ENCODE peak calls at places on chromosome 6, in eight cellular contexts. One of them, this sample, is unnamed.

GRCh38 chr6:92979281-92979680 is 440.1 kb downstream of the EPHA7 start:
- DNase-seq in mesothelial cell of epicardium: no peak
- DNase-seq in tibial nerve: no peak
- DNase-seq in psoas muscle: no peak
- DNase-seq in HFFc6: no peak
- DNase-seq in CD4-positive, alpha-beta T cell: no peak
- DNase-seq in hepatocyte: peak
- DNase-seq in chondrocyte: no peak
- DNase-seq in this sample: no peak

GRCh38 chr6:36639171-36639808 is 39.2 kb upstream of the CDKN1A start:
- DNase-seq in mesothelial cell of epicardium: no peak
- DNase-seq in tibial nerve: no peak
- DNase-seq in psoas muscle: no peak
- DNase-seq in HFFc6: no peak
- DNase-seq in CD4-positive, alpha-beta T cell: no peak
- DNase-seq in hepatocyte: no peak
- DNase-seq in chondrocyte: peak
- DNase-seq in this sample: no peak

GRCh38 chr6:7621761-7622160 is 31.8 kb downstream of the SNRNP48 start:
- DNase-seq in mesothelial cell of epicardium: no peak
- DNase-seq in tibial nerve: no peak
- DNase-seq in psoas muscle: no peak
- DNase-seq in HFFc6: peak
- DNase-seq in CD4-positive, alpha-beta T cell: no peak
- DNase-seq in hepatocyte: no peak
- DNase-seq in chondrocyte: no peak
- DNase-seq in this sample: peak

GRCh38 chr6:62974452-62974851 is 236.8 kb upstream of the FKBP1C start:
- DNase-seq in mesothelial cell of epicardium: no peak
- DNase-seq in tibial nerve: no peak
- DNase-seq in psoas muscle: no peak
- DNase-seq in HFFc6: no peak
- DNase-seq in CD4-positive, alpha-beta T cell: no peak
- DNase-seq in hepatocyte: no peak
- DNase-seq in chondrocyte: no peak
- DNase-seq in this sample: no peak

GRCh38 chr6:34295721-34296120 is 46.9 kb upstream of the SMIM29 start:
- DNase-seq in mesothelial cell of epicardium: no peak
- DNase-seq in tibial nerve: no peak
- DNase-seq in psoas muscle: no peak
- DNase-seq in HFFc6: no peak
- DNase-seq in CD4-positive, alpha-beta T cell: no peak
- DNase-seq in hepatocyte: no peak
- DNase-seq in chondrocyte: no peak
- DNase-seq in this sample: no peak

GRCh38 chr6:96775727-96776400 is 61.4 kb downstream of the GPR63 start:
- DNase-seq in mesothelial cell of epicardium: no peak
- DNase-seq in tibial nerve: no peak
- DNase-seq in psoas muscle: no peak
- DNase-seq in HFFc6: no peak
- DNase-seq in CD4-positive, alpha-beta T cell: no peak
- DNase-seq in hepatocyte: no peak
- DNase-seq in chondrocyte: no peak
- DNase-seq in this sample: no peak

GRCh38 chr6:169689247-169689646 is 12.6 kb downstream of the WDR27 start:
- DNase-seq in mesothelial cell of epicardium: no peak
- DNase-seq in tibial nerve: no peak
- DNase-seq in psoas muscle: no peak
- DNase-seq in HFFc6: peak
- DNase-seq in CD4-positive, alpha-beta T cell: no peak
- DNase-seq in hepatocyte: no peak
- DNase-seq in chondrocyte: no peak
- DNase-seq in this sample: no peak

GRCh38 chr6:156260792-156261191 is 516.4 kb upstream of the ARID1B start:
- DNase-seq in mesothelial cell of epicardium: no peak
- DNase-seq in tibial nerve: no peak
- DNase-seq in psoas muscle: no peak
- DNase-seq in HFFc6: no peak
- DNase-seq in CD4-positive, alpha-beta T cell: no peak
- DNase-seq in hepatocyte: no peak
- DNase-seq in chondrocyte: no peak
- DNase-seq in this sample: no peak

GRCh38 chr6:154169193-154169847 is 130.3 kb downstream of the OPRM1 start:
- DNase-seq in mesothelial cell of epicardium: no peak
- DNase-seq in tibial nerve: no peak
- DNase-seq in psoas muscle: no peak
- DNase-seq in HFFc6: no peak
- DNase-seq in CD4-positive, alpha-beta T cell: no peak
- DNase-seq in hepatocyte: no peak
- DNase-seq in chondrocyte: no peak
- DNase-seq in this sample: no peak

GRCh38 chr6:131093334-131093733 is 30.3 kb upstream of the EPB41L2 start:
- DNase-seq in mesothelial cell of epicardium: no peak
- DNase-seq in tibial nerve: no peak
- DNase-seq in psoas muscle: no peak
- DNase-seq in HFFc6: no peak
- DNase-seq in CD4-positive, alpha-beta T cell: no peak
- DNase-seq in hepatocyte: no peak
- DNase-seq in chondrocyte: no peak
- DNase-seq in this sample: no peak

GRCh38 chr6:166728884-166729530 is 102.0 kb upstream of the RPS6KA2 start:
- DNase-seq in mesothelial cell of epicardium: no peak
- DNase-seq in tibial nerve: no peak
- DNase-seq in psoas muscle: no peak
- DNase-seq in HFFc6: no peak
- DNase-seq in CD4-positive, alpha-beta T cell: no peak
- DNase-seq in hepatocyte: no peak
- DNase-seq in chondrocyte: no peak
- DNase-seq in this sample: no peak

GRCh38 chr6:130827247-130828149 is at the start of gene SMLR1:
- DNase-seq in mesothelial cell of epicardium: no peak
- DNase-seq in tibial nerve: no peak
- DNase-seq in psoas muscle: no peak
- DNase-seq in HFFc6: no peak
- DNase-seq in CD4-positive, alpha-beta T cell: no peak
- DNase-seq in hepatocyte: peak
- DNase-seq in chondrocyte: no peak
- DNase-seq in this sample: no peak

GRCh38 chr6:75266716-75267291 is 17.8 kb downstream of the TMEM30A start:
- DNase-seq in mesothelial cell of epicardium: no peak
- DNase-seq in tibial nerve: no peak
- DNase-seq in psoas muscle: no peak
- DNase-seq in HFFc6: peak
- DNase-seq in CD4-positive, alpha-beta T cell: no peak
- DNase-seq in hepatocyte: peak
- DNase-seq in chondrocyte: no peak
- DNase-seq in this sample: no peak

GRCh38 chr6:25959890-25960531 is 2.6 kb upstream of the TRIM38 start:
- DNase-seq in mesothelial cell of epicardium: no peak
- DNase-seq in tibial nerve: no peak
- DNase-seq in psoas muscle: no peak
- DNase-seq in HFFc6: peak
- DNase-seq in CD4-positive, alpha-beta T cell: no peak
- DNase-seq in hepatocyte: no peak
- DNase-seq in chondrocyte: no peak
- DNase-seq in this sample: no peak

GRCh38 chr6:154613137-154613676 is 102.7 kb upstream of the CNKSR3 start:
- DNase-seq in mesothelial cell of epicardium: no peak
- DNase-seq in tibial nerve: no peak
- DNase-seq in psoas muscle: no peak
- DNase-seq in HFFc6: peak
- DNase-seq in CD4-positive, alpha-beta T cell: no peak
- DNase-seq in hepatocyte: peak
- DNase-seq in chondrocyte: no peak
- DNase-seq in this sample: no peak

GRCh38 chr6:4848382-4849068 is 72.3 kb downstream of the CDYL start:
- DNase-seq in mesothelial cell of epicardium: no peak
- DNase-seq in tibial nerve: no peak
- DNase-seq in psoas muscle: no peak
- DNase-seq in HFFc6: no peak
- DNase-seq in CD4-positive, alpha-beta T cell: no peak
- DNase-seq in hepatocyte: peak
- DNase-seq in chondrocyte: no peak
- DNase-seq in this sample: no peak

GRCh38 chr6:139114741-139115140 is 20.1 kb upstream of the HECA start:
- DNase-seq in mesothelial cell of epicardium: no peak
- DNase-seq in tibial nerve: no peak
- DNase-seq in psoas muscle: no peak
- DNase-seq in HFFc6: no peak
- DNase-seq in CD4-positive, alpha-beta T cell: no peak
- DNase-seq in hepatocyte: no peak
- DNase-seq in chondrocyte: no peak
- DNase-seq in this sample: no peak

GRCh38 chr6:72657798-72658197 is 35.9 kb downstream of the KCNQ5 start:
- DNase-seq in mesothelial cell of epicardium: no peak
- DNase-seq in tibial nerve: no peak
- DNase-seq in psoas muscle: no peak
- DNase-seq in HFFc6: no peak
- DNase-seq in CD4-positive, alpha-beta T cell: no peak
- DNase-seq in hepatocyte: no peak
- DNase-seq in chondrocyte: no peak
- DNase-seq in this sample: no peak

GRCh38 chr6:10033223-10033829 is 381.5 kb downstream of the TFAP2A start:
- DNase-seq in mesothelial cell of epicardium: no peak
- DNase-seq in tibial nerve: no peak
- DNase-seq in psoas muscle: no peak
- DNase-seq in HFFc6: no peak
- DNase-seq in CD4-positive, alpha-beta T cell: no peak
- DNase-seq in hepatocyte: peak
- DNase-seq in chondrocyte: no peak
- DNase-seq in this sample: no peak

GRCh38 chr6:10028202-10028601 is 386.7 kb downstream of the TFAP2A start:
- DNase-seq in mesothelial cell of epicardium: no peak
- DNase-seq in tibial nerve: no peak
- DNase-seq in psoas muscle: no peak
- DNase-seq in HFFc6: no peak
- DNase-seq in CD4-positive, alpha-beta T cell: no peak
- DNase-seq in hepatocyte: no peak
- DNase-seq in chondrocyte: no peak
- DNase-seq in this sample: no peak

DNA sequence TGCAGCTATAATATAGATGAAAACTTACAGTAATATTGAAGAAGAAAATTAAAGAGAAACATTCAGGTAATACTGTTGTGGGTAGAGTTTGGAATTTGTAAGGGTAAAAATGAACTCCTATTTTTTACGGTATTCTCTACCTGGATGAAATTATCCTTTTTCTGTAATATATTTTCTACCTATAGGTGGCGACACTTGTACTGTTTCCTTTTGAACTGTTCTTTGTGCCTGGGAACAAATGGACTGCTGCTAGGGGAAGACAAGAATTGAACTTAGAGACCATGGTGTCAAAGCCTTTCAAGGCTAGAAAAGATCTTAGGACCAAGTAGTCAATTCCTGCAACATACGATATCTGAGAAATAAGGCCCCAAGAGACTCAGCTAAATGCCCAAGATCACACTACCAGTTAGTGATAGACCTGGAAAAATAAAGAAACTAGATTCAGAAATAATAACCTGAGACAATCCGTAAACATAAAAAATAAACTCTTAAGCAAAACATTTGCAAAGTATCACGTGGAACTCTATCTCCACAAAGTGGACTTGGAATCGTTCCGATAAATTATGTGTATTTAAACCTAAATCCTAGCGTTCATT is 383.8 kb downstream of the TFAP2A start:
- DNase-seq in mesothelial cell of epicardium: no peak
- DNase-seq in tibial nerve: no peak
- DNase-seq in psoas muscle: no peak
- DNase-seq in HFFc6: peak
- DNase-seq in CD4-positive, alpha-beta T cell: no peak
- DNase-seq in hepatocyte: peak
- DNase-seq in chondrocyte: no peak
- DNase-seq in this sample: no peak
- TF ChIP-seq CTCF in mesothelial cell of epicardium: peak
- TF ChIP-seq CTCF in tibial nerve: peak
- TF ChIP-seq CTCF in psoas muscle: peak
- TF ChIP-seq CTCF in HFFc6: peak
- TF ChIP-seq CTCF in CD4-positive, alpha-beta T cell: peak
- TF ChIP-seq CTCF in hepatocyte: peak
- TF ChIP-seq CTCF in chondrocyte: peak
- TF ChIP-seq CTCF in this sample: peak

GRCh38 chr6:46677314-46677654 is 10.4 kb upstream of the TDRD6 start:
- DNase-seq in mesothelial cell of epicardium: no peak
- DNase-seq in tibial nerve: no peak
- DNase-seq in psoas muscle: no peak
- DNase-seq in HFFc6: no peak
- DNase-seq in CD4-positive, alpha-beta T cell: no peak
- DNase-seq in hepatocyte: peak
- DNase-seq in chondrocyte: no peak
- DNase-seq in this sample: no peak
- TF ChIP-seq CTCF in mesothelial cell of epicardium: no peak
- TF ChIP-seq CTCF in tibial nerve: no peak
- TF ChIP-seq CTCF in psoas muscle: no peak
- TF ChIP-seq CTCF in HFFc6: no peak
- TF ChIP-seq CTCF in CD4-positive, alpha-beta T cell: no peak
- TF ChIP-seq CTCF in hepatocyte: peak
- TF ChIP-seq CTCF in chondrocyte: peak
- TF ChIP-seq CTCF in this sample: peak

DNA sequence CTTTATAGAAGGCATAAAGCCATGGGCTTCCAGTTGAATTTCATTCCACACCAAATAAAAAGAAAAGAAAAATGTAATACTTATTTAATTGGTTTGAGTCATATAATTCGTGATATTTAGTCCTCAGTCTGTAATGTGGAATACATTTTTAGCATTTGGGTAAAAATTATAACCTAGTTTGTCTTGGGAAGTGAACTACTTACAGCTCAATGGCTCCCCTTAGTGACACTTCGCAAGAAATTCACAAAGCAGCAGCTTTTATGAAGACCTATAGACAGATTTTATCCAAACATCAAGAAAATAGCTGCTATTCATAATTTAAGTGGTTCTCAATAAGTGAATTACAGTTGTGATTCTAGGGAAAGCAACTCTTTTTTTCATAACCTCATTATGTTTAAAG is 72.1 kb downstream of the RSPO3 start:
- DNase-seq in mesothelial cell of epicardium: no peak
- DNase-seq in tibial nerve: no peak
- DNase-seq in psoas muscle: no peak
- DNase-seq in HFFc6: peak
- DNase-seq in CD4-positive, alpha-beta T cell: no peak
- DNase-seq in hepatocyte: peak
- DNase-seq in chondrocyte: no peak
- DNase-seq in this sample: no peak
- TF ChIP-seq CTCF in mesothelial cell of epicardium: no peak
- TF ChIP-seq CTCF in tibial nerve: no peak
- TF ChIP-seq CTCF in psoas muscle: peak
- TF ChIP-seq CTCF in HFFc6: peak
- TF ChIP-seq CTCF in CD4-positive, alpha-beta T cell: no peak
- TF ChIP-seq CTCF in hepatocyte: peak
- TF ChIP-seq CTCF in chondrocyte: peak
- TF ChIP-seq CTCF in this sample: peak

DNA sequence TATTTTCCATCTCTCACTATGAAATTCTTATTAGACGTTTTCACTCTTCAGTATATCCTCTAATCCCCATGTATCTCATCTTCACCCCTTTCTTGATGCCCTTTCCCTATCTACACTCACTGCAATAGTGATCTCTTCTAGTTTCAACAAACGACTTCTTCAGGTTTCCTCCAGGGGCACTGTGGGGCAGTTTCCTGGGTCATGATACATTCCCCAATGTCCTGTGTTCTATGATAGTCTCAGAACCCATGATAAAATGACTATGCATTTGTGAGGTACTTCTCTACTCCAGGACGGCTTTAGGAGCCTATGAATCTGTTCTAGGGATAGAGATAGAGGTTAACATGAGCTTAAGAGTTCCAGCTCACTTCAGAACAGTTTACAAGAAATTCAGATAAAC is 183.3 kb downstream of the FOXC1 start:
- DNase-seq in mesothelial cell of epicardium: no peak
- DNase-seq in tibial nerve: no peak
- DNase-seq in psoas muscle: no peak
- DNase-seq in HFFc6: peak
- DNase-seq in CD4-positive, alpha-beta T cell: no peak
- DNase-seq in hepatocyte: no peak
- DNase-seq in chondrocyte: no peak
- DNase-seq in this sample: no peak
- TF ChIP-seq CTCF in mesothelial cell of epicardium: no peak
- TF ChIP-seq CTCF in tibial nerve: no peak
- TF ChIP-seq CTCF in psoas muscle: peak
- TF ChIP-seq CTCF in HFFc6: peak
- TF ChIP-seq CTCF in CD4-positive, alpha-beta T cell: no peak
- TF ChIP-seq CTCF in hepatocyte: peak
- TF ChIP-seq CTCF in chondrocyte: peak
- TF ChIP-seq CTCF in this sample: peak